ENCODE peak calls at places on chromosomes 4 and X, in seven cellular contexts. K is dorsolateral prefrontal cortex, U is body of pancreas, L is IMR-90, Y is ovary, T is cardiac fibroblast, Q is foreskin keratinocyte. N is an unnamed sample.

GRCh38 chr4:158020175-158020574 is 152.7 kb downstream of the GASK1B start:
- DNase-seq in K (no peak), U (no peak), L (peak), Y (peak), T (peak), Q (peak), N (no peak)

GRCh38 chr4:150106886-150107285 is 28.6 kb downstream of the DCLK2 start:
- DNase-seq in K (no peak), U (no peak), L (no peak), Y (no peak), T (no peak), Q (no peak), N (no peak)

GRCh38 chr4:183140911-183141320 is 41.9 kb downstream of the WWC2 start:
- DNase-seq in K (no peak), U (no peak), L (peak), Y (no peak), T (peak), Q (peak), N (no peak)

GRCh38 chrX:21658152-21658737 is at the start of gene KLHL34:
- DNase-seq in K (no peak), U (no peak), L (no peak), Y (no peak), T (no peak), Q (no peak), N (no peak)

GRCh38 chr4:38313175-38313574 is 350.8 kb upstream of the KLF3 start:
- DNase-seq in K (no peak), U (peak), L (no peak), Y (no peak), T (no peak), Q (no peak), N (no peak)

GRCh38 chrX:107861056-107861455 is 35.4 kb downstream of the MID2 start:
- DNase-seq in K (no peak), U (no peak), L (peak), Y (no peak), T (no peak), Q (peak), N (no peak)

GRCh38 chrX:38985375-38985774 is 184.1 kb downstream of the MID1IP1 start:
- DNase-seq in K (no peak), U (no peak), L (peak), Y (no peak), T (peak), Q (no peak), N (no peak)

GRCh38 chr4:1249731-1250526 is 999 bp upstream of the CTBP1 start:
- DNase-seq in K (no peak), U (peak), L (no peak), Y (peak), T (peak), Q (peak), N (peak)

GRCh38 chr4:41525129-41525528 is 12.8 kb upstream of the LIMCH1 start:
- DNase-seq in K (no peak), U (peak), L (peak), Y (no peak), T (peak), Q (peak), N (no peak)

GRCh38 chr4:80239480-80239879 is 27.0 kb upstream of the FGF5 start:
- DNase-seq in K (no peak), U (no peak), L (peak), Y (no peak), T (no peak), Q (peak), N (no peak)

GRCh38 chr4:26248647-26249046 is 72.2 kb upstream of the RBPJ start:
- DNase-seq in K (no peak), U (peak), L (peak), Y (peak), T (peak), Q (no peak), N (no peak)

GRCh38 chr4:16667464-16667863 is 231.0 kb downstream of the LDB2 start:
- DNase-seq in K (no peak), U (no peak), L (peak), Y (no peak), T (peak), Q (peak), N (no peak)

GRCh38 chrX:20217279-20217678 is 49.4 kb downstream of the RPS6KA3 start:
- DNase-seq in K (no peak), U (no peak), L (peak), Y (no peak), T (peak), Q (peak), N (no peak)

GRCh38 chr4:158869761-158870160 is 100.9 kb downstream of the FNIP2 start:
- DNase-seq in K (no peak), U (no peak), L (no peak), Y (no peak), T (no peak), Q (no peak), N (no peak)

GRCh38 chr4:163367651-163368050 is 24.0 kb downstream of the NPY5R start:
- DNase-seq in K (no peak), U (no peak), L (no peak), Y (no peak), T (no peak), Q (peak), N (no peak)

GRCh38 chr4:85368240-85368639 is 106.7 kb upstream of the ARHGAP24 start:
- DNase-seq in K (no peak), U (no peak), L (no peak), Y (no peak), T (no peak), Q (no peak), N (no peak)

GRCh38 chr4:2248044-2248780 is 6.3 kb upstream of the HAUS3 start:
- DNase-seq in K (no peak), U (peak), L (no peak), Y (no peak), T (no peak), Q (no peak), N (no peak)

GRCh38 chr4:38071801-38072567 is 111.8 kb downstream of the PTTG2 start:
- DNase-seq in K (no peak), U (no peak), L (peak), Y (no peak), T (peak), Q (no peak), N (no peak)

GRCh38 chrX:65697915-65698796 is 30.7 kb downstream of the MSN start:
- DNase-seq in K (no peak), U (no peak), L (no peak), Y (no peak), T (peak), Q (peak), N (no peak)

GRCh38 chr4:3733195-3733594 is 33.0 kb upstream of the ADRA2C start:
- DNase-seq in K (no peak), U (no peak), L (no peak), Y (no peak), T (no peak), Q (no peak), N (no peak)

GRCh38 chr4:147772459-147772969 is 40.6 kb downstream of the ARHGAP10 start:
- DNase-seq in K (no peak), U (no peak), L (peak), Y (no peak), T (peak), Q (peak), N (no peak)

GRCh38 chr4:114599231-114600065 is 841 bp downstream of the UGT8 start:
- DNase-seq in K (no peak), U (peak), L (no peak), Y (no peak), T (no peak), Q (peak), N (no peak)

GRCh38 chr4:18957721-18958120 is 936.2 kb upstream of the LCORL start:
- DNase-seq in K (no peak), U (no peak), L (no peak), Y (no peak), T (no peak), Q (no peak), N (no peak)

GRCh38 chr4:82679531-82679930 is 117.7 kb upstream of the TMEM150C start:
- DNase-seq in K (no peak), U (no peak), L (no peak), Y (no peak), T (no peak), Q (no peak), N (no peak)

GRCh38 chrX:264634-265455 is 16.3 kb upstream of the PLCXD1 start:
- DNase-seq in K (peak), U (peak), L (no peak), Y (no peak), T (peak), Q (no peak), N (no peak)

GRCh38 chrX:153723351-153724251 is 586 bp downstream of the BCAP31 start:
- DNase-seq in K (no peak), U (peak), L (peak), Y (peak), T (peak), Q (no peak), N (peak)

GRCh38 chrX:49959602-49960001 is 37.2 kb downstream of the CLCN5 start:
- DNase-seq in K (no peak), U (no peak), L (no peak), Y (no peak), T (no peak), Q (no peak), N (no peak)

GRCh38 chrX:49958727-49959126 is 36.3 kb downstream of the CLCN5 start:
- DNase-seq in K (no peak), U (no peak), L (no peak), Y (no peak), T (no peak), Q (no peak), N (no peak)

GRCh38 chrX:49956313-49956712 is 33.9 kb downstream of the CLCN5 start:
- DNase-seq in K (no peak), U (no peak), L (no peak), Y (no peak), T (no peak), Q (no peak), N (no peak)

DNA sequence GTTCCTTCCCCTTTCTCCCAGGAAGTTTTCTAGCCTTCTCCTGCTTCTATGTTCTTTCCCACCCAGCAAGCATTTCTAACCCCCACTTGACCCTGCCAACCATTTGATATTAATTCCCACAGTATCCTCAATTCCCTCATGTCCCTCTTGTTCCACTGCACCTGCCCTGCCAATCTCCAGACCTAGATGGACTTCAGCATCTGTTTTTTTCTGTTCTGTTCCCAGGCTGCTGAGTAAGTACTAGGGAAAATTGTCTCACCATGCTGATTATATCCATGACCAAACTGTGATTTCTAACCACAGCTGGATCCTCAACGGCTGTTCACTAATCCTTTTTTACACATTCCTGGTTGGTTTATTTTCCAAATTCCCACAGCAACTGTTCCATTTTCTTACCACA is 37.7 kb downstream of the CLCN5 start:
- DNase-seq in K (no peak), U (no peak), L (no peak), Y (no peak), T (no peak), Q (no peak), N (no peak)
- TF ChIP-seq CTCF in K (no peak), U (no peak), L (no peak), Y (no peak), T (no peak), Q (no peak), N (no peak)

GRCh38 chr4:148961526-148961925 is 519.3 kb upstream of the NR3C2 start:
- DNase-seq in K (no peak), U (no peak), L (no peak), Y (no peak), T (no peak), Q (no peak), N (no peak)

GRCh38 chr4:148962539-148963290 is 520.5 kb upstream of the NR3C2 start:
- DNase-seq in K (no peak), U (no peak), L (peak), Y (no peak), T (no peak), Q (peak), N (no peak)

GRCh38 chr4:148965080-148965479 is 522.9 kb upstream of the NR3C2 start:
- DNase-seq in K (no peak), U (no peak), L (no peak), Y (no peak), T (no peak), Q (no peak), N (no peak)

GRCh38 chr4:148964456-148964855 is 522.2 kb upstream of the NR3C2 start:
- DNase-seq in K (no peak), U (no peak), L (no peak), Y (no peak), T (no peak), Q (no peak), N (no peak)
- TF ChIP-seq CTCF in K (no peak), U (no peak), L (no peak), Y (no peak), T (no peak), Q (no peak), N (no peak)

GRCh38 chrX:119574394-119575266 is at the start of gene UBE2A:
- DNase-seq in K (peak), U (peak), L (peak), Y (peak), T (peak), Q (peak), N (peak)
- TF ChIP-seq CTCF in K (peak), U (peak), L (peak), Y (peak), T (peak), Q (peak), N (peak)

GRCh38 chrX:56802921-56803848 is 74.1 kb downstream of the NBDY start:
- DNase-seq in K (peak), U (no peak), L (peak), Y (peak), T (peak), Q (peak), N (peak)
- TF ChIP-seq CTCF in K (peak), U (peak), L (peak), Y (peak), T (peak), Q (peak), N (peak)

GRCh38 chr4:144808034-144808433 is 162.1 kb downstream of the HHIP start:
- DNase-seq in K (no peak), U (no peak), L (no peak), Y (no peak), T (no peak), Q (no peak), N (no peak)

DNA sequence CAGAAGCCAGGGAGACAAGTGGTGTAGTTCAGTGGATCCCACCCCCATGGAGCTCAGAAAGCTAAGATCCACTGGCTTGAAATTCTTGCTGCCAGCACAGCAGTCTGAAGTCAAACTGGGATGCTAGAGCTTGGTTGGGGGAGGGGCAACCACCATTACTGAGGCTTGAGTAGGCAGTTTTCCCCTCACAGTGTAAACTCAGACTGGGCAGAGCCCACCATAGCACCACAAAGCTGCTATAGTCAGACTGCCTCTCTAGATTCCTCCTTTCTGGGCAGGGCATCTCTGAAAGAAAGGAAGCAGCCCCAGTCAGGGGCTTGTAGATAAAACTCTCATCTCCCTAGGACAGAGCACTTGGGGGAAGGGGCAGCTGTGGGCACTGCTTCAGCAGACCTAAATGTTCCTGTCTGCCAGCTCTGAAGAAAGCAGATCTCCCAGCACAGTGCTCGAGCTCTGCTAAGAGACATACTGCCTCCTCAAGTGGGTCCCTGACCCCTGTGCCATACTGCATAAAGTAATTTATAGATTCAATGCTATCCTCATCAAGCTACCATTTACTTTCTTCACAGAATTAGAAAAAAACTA is 163.2 kb downstream of the HHIP start:
- DNase-seq in K (no peak), U (no peak), L (no peak), Y (no peak), T (no peak), Q (no peak), N (no peak)
- TF ChIP-seq CTCF in K (no peak), U (no peak), L (no peak), Y (no peak), T (no peak), Q (no peak), N (no peak)

DNA sequence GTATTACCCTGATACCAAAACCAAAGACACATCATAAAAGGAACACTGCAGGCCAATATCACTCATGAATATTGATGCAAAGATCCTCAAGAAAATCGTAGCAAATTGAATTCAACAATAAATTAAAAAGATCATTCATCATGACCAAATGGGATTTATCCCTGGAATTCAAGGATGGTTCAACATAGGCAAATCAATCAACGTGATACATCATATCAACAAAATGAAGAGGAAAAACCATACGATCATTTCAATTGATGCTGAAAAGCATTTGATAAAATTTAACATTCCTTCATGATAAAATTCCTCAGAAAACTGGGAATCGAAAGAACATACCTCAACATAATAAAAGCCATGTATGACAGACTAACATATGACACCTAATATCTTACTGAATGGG is 52.7 kb upstream of the STARD8 start:
- DNase-seq in K (no peak), U (no peak), L (no peak), Y (no peak), T (no peak), Q (no peak), N (no peak)
- TF ChIP-seq CTCF in K (no peak), U (no peak), L (no peak), Y (no peak), T (no peak), Q (no peak), N (no peak)

DNA sequence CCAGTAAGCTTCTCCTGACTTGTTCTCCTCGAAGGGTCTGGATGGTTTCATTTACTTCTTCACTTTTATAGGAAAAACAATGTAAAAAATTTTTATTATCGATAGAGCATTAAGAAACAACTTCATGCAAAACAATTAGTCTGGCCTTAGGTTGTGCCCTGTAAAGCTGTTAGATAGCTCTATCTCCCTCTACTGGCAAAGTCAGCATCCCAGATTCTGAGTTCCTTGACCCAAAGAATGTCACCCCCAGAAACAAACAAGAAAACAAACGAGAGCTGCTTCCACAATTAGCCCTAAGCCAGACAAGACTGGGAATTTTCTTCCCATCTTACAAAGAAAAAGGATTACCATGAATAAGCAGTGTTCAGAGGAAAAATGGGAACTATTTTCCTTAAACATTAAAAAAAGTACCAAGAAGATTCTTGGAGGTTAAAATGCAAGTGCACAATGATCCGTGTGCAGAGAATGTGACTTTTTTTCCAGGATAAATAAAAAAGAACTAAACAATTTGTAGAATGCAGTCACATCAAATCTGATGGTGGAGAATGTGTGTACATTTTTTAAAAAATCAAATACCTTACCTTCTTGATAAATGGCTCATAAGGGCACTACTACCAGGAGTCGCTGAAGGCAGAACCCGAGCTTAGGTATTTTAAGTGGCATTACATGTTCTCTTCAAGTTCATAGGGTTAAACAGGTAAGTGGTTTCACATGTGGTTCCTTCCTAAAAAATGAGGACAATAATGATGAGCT is 293.2 kb downstream of the FBXO8 start:
- DNase-seq in K (no peak), U (no peak), L (peak), Y (no peak), T (peak), Q (no peak), N (no peak)
- TF ChIP-seq CTCF in K (peak), U (peak), L (peak), Y (no peak), T (peak), Q (peak), N (peak)

GRCh38 chr4:29128810-29129209 is 1591.4 kb upstream of the PCDH7 start:
- DNase-seq in K (no peak), U (no peak), L (no peak), Y (no peak), T (no peak), Q (no peak), N (no peak)

GRCh38 chr4:29131304-29131703 is 1588.9 kb upstream of the PCDH7 start:
- DNase-seq in K (no peak), U (no peak), L (peak), Y (no peak), T (no peak), Q (no peak), N (no peak)
- TF ChIP-seq CTCF in K (no peak), U (no peak), L (no peak), Y (no peak), T (no peak), Q (no peak), N (peak)

GRCh38 chrX:138756234-138756633 is 44.7 kb upstream of the FGF13 start:
- DNase-seq in K (no peak), U (no peak), L (no peak), Y (peak), T (peak), Q (no peak), N (peak)
- TF ChIP-seq CTCF in K (no peak), U (no peak), L (no peak), Y (no peak), T (no peak), Q (no peak), N (peak)

DNA sequence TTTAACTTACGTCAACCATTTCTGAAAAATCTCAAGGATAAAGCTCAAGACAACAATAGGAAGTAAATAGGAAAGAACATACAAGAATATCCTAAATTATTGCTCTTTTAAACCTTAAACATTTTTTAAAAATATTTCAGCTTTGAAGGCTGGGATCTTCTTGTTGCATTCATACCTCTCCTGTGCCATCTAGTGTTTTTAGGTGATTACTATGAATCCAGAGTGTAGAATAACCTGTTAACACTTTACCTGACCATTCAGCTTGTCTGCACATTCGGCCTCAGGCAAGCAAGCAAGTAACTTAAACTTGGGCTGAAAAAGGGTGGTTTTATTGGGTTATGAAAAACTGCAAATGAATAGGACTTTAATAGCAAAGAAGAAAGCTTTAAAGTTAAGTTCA is 507.8 kb upstream of the INTU start:
- DNase-seq in K (no peak), U (no peak), L (peak), Y (no peak), T (peak), Q (peak), N (no peak)
- TF ChIP-seq CTCF in K (peak), U (no peak), L (peak), Y (no peak), T (no peak), Q (peak), N (peak)

N was measured in type B pancreatic cell.